ENCODE peak calls at places on chromosomes 2 and 18, in four cellular contexts. K, A, T and E are unnamed samples.

GRCh38 chr2:144382848-144383247 is 137.1 kb downstream of the ZEB2 start:
- DNase-seq in K (peak; percentile 27), A (no peak), T (no peak), E (peak; percentile 53)

GRCh38 chr2:241925821-241926441 is 56.4 kb downstream of the RTP5 start:
- DNase-seq in K (no peak), A (no peak), T (no peak), E (no peak)

GRCh38 chr2:129717560-129718128 is 261.8 kb upstream of the RAB6C start:
- DNase-seq in K (no peak), A (no peak), T (peak; percentile 17), E (no peak)

GRCh38 chr18:31380912-31381311 is 4.3 kb downstream of the DSG4 start:
- DNase-seq in K (no peak), A (no peak), T (no peak), E (no peak)

GRCh38 chr2:69789762-69790600 is 39.5 kb upstream of the GMCL1 start:
- DNase-seq in K (no peak), A (no peak), T (no peak), E (no peak)

GRCh38 chr2:148614024-148614331 is 30.6 kb upstream of the EPC2 start:
- DNase-seq in K (no peak), A (no peak), T (no peak), E (no peak)

GRCh38 chr2:28678944-28679343 is 72.7 kb upstream of the PPP1CB start:
- DNase-seq in K (peak; percentile 17), A (no peak), T (no peak), E (no peak)

GRCh38 chr2:220347661-220348060 is 720.2 kb downstream of the SLC4A3 start:
- DNase-seq in K (no peak), A (no peak), T (no peak), E (no peak)

GRCh38 chr2:58634653-58635347 is 393.7 kb upstream of the FANCL start:
- DNase-seq in K (no peak), A (no peak), T (no peak), E (no peak)

GRCh38 chr2:23312996-23313606 is 71.9 kb upstream of the KLHL29 start:
- DNase-seq in K (peak; percentile 17), A (no peak), T (no peak), E (no peak)

GRCh38 chr2:114231921-114232320 is 210.5 kb upstream of the DPP10 start:
- DNase-seq in K (no peak), A (no peak), T (no peak), E (no peak)

GRCh38 chr2:156687715-156688114 is 251.5 kb downstream of the GPD2 start:
- DNase-seq in K (no peak), A (no peak), T (no peak), E (no peak)

GRCh38 chr2:45975752-45976517 is 321.3 kb upstream of the EPAS1 start:
- DNase-seq in K (no peak), A (no peak), T (no peak), E (no peak)

GRCh38 chr2:213150315-213150951 is 979 bp downstream of the IKZF2 start:
- DNase-seq in K (peak; percentile 49), A (no peak), T (peak; percentile 13), E (no peak)

GRCh38 chr2:229300371-229300770 is 29.3 kb upstream of the PID1 start:
- DNase-seq in K (no peak), A (no peak), T (no peak), E (no peak)

GRCh38 chr2:227508001-227508400 is 36.0 kb downstream of the AGFG1 start:
- DNase-seq in K (no peak), A (no peak), T (no peak), E (no peak)

GRCh38 chr2:74778381-74779371 is 55.3 kb upstream of the HK2 start:
- DNase-seq in K (no peak), A (no peak), T (no peak), E (no peak)

DNA sequence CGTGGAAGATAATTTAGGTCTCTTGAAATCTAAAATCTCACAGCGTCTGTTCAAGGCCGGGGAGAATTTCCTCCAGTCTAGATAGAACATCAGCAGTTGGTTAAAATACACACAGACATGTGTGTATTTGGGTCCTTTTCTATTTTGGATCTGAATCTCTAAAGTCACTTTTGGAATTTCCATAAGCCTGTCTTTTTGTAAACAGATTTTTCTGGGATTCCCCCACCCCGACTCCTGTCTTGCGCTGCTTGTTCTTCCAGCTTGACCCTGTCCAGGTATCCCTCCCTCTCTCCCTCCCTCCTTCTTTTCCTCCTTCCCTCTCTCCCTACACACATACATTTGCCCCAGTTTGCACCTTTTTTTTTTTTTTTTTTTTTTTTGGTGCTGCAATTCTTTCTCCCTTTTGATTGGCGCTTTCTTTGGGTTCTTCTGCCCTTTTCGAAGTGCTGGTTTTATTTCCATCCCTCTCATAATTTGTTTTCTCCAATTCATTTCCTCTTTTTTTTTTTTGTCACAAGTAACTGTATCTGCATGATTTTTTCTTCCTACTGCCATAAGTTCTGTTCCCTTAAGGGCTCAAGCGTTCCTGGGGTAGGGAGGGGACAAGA is 114.8 kb upstream of the SERTAD2 start:
- DNase-seq in K (no peak), A (no peak), T (no peak), E (no peak)
- H3K4me1 ChIP-seq in K (peaks cover 4% of the 10 kb centered on the region), A (peaks cover 11% of the 10 kb centered on the region), T (peaks cover 28% of the 10 kb centered on the region), E (peaks cover 14% of the 10 kb centered on the region)

GRCh38 chr2:68390600-68390999 is 25.5 kb downstream of the PLEK start:
- DNase-seq in K (no peak), A (no peak), T (no peak), E (no peak)

GRCh38 chr2:68388772-68389171 is 23.7 kb downstream of the PLEK start:
- DNase-seq in K (no peak), A (no peak), T (no peak), E (no peak)

GRCh38 chr2:68391869-68392268 is 26.8 kb downstream of the PLEK start:
- DNase-seq in K (no peak), A (no peak), T (no peak), E (no peak)

GRCh38 chr2:68390114-68390513 is 25.0 kb downstream of the PLEK start:
- DNase-seq in K (no peak), A (no peak), T (no peak), E (no peak)

GRCh38 chr2:68391099-68391498 is 26.0 kb downstream of the PLEK start:
- DNase-seq in K (no peak), A (no peak), T (no peak), E (no peak)
- H3K4me1 ChIP-seq in K (peaks cover 26% of the 10 kb centered on the region), A (no peaks in the 10 kb centered on the region), T (peaks cover 3% of the 10 kb centered on the region), E (peaks cover 35% of the 10 kb centered on the region)

GRCh38 chr2:234980476-234981187 is 28.8 kb downstream of the SH3BP4 start:
- DNase-seq in K (no peak), A (peak; percentile 54), T (peak; percentile 52), E (no peak)

GRCh38 chr2:234979204-234980167 is 27.7 kb downstream of the SH3BP4 start:
- DNase-seq in K (no peak), A (peak; percentile 37), T (no peak), E (no peak)

GRCh38 chr2:234981197-234982095 is 29.6 kb downstream of the SH3BP4 start:
- DNase-seq in K (no peak), A (peak; percentile 51), T (peak; percentile 47), E (no peak)

GRCh38 chr2:234983011-234983726 is 31.4 kb downstream of the SH3BP4 start:
- DNase-seq in K (no peak), A (peak; percentile 58), T (peak; percentile 32), E (no peak)

GRCh38 chr2:234982096-234982834 is 30.4 kb downstream of the SH3BP4 start:
- DNase-seq in K (no peak), A (peak; percentile 43), T (no peak), E (no peak)
- H3K4me1 ChIP-seq in K (no peaks in the 10 kb centered on the region), A (peaks cover 55% of the 10 kb centered on the region), T (peaks cover 63% of the 10 kb centered on the region), E (no peaks in the 10 kb centered on the region)

DNA sequence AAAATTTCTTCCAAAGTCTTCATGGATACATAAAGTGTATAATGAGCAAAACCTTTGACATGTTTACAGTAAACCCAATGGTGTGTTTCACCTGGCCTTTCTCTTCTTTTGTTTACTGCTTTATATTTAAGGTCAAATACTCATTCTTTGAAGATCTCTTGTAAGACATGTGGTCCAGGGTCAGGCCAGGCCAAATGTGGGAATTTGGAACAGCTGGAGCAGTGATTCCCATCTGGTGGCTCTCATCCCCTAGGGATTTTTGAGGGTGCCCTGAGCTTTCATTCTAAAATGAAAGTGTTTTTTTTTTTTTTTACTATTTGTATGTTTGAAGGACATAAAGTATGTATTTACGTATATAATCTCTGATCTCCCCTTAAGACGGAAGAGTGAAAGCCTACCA is 13.8 kb upstream of the MGAT5 start:
- DNase-seq in K (no peak), A (no peak), T (no peak), E (no peak)
- H3K4me1 ChIP-seq in K (peaks cover 29% of the 10 kb centered on the region), A (peaks cover 12% of the 10 kb centered on the region), T (peaks cover 29% of the 10 kb centered on the region), E (peaks cover 92% of the 10 kb centered on the region)

GRCh38 chr2:54557601-54558187 is 101.6 kb downstream of the SPTBN1 start:
- DNase-seq in K (peak; percentile 82), A (peak; percentile 84), T (peak; percentile 74), E (peak; percentile 75)

GRCh38 chr2:54558976-54559410 is 102.9 kb downstream of the SPTBN1 start:
- DNase-seq in K (no peak), A (no peak), T (no peak), E (no peak)

GRCh38 chr2:54558188-54558975 is 102.3 kb downstream of the SPTBN1 start:
- DNase-seq in K (peak; percentile 87), A (peak; percentile 87), T (peak; percentile 84), E (peak; percentile 85)

GRCh38 chr2:54556659-54557121 is 100.6 kb downstream of the SPTBN1 start:
- DNase-seq in K (no peak), A (no peak), T (no peak), E (no peak)

DNA sequence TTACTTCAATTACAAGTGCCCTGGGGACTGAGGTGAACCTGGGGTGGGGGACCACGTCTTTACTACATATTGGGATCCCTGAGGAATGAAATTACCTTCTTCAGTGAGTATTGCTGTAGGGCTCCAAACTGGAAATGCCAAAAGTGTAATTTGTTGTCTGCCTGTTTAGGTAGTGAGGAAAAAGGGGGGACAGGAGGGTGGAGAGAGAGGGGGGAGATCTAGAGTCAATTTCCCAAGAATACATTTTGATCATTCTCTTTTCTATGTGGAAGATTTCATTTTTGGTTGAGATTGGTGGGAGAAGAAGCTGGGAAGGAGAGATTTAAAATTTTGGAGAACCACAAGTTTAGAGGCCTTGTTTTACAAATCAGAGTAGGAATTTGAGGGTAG is 101.1 kb downstream of the SPTBN1 start:
- DNase-seq in K (no peak), A (no peak), T (no peak), E (no peak)
- H3K4me1 ChIP-seq in K (peaks cover 31% of the 10 kb centered on the region), A (peaks cover 21% of the 10 kb centered on the region), T (peaks cover 67% of the 10 kb centered on the region), E (peaks cover 20% of the 10 kb centered on the region)

GRCh38 chr2:217916504-217917254 is 86.1 kb downstream of the TNS1 start:
- DNase-seq in K (no peak), A (no peak), T (no peak), E (no peak)
- H3K4me1 ChIP-seq in K (no peaks in the 10 kb centered on the region), A (peaks cover 14% of the 10 kb centered on the region), T (peaks cover 96% of the 10 kb centered on the region), E (no peaks in the 10 kb centered on the region)

GRCh38 chr2:233085839-233086150 is 25.7 kb downstream of the INPP5D start:
- DNase-seq in K (no peak), A (no peak), T (no peak), E (no peak)
- H3K4me1 ChIP-seq in K (peaks cover 73% of the 10 kb centered on the region), A (peaks cover 17% of the 10 kb centered on the region), T (peaks cover 62% of the 10 kb centered on the region), E (peaks cover 79% of the 10 kb centered on the region)

GRCh38 chr18:79826966-79827365 is 29.2 kb downstream of the KCNG2 start:
- DNase-seq in K (no peak), A (no peak), T (no peak), E (no peak)
- H3K4me1 ChIP-seq in K (no peaks in the 10 kb centered on the region), A (no peaks in the 10 kb centered on the region), T (no peaks in the 10 kb centered on the region), E (no peaks in the 10 kb centered on the region)